ENCODE peak calls at places on chromosomes 6 and 20, in four cellular contexts. V is NCI-H446 treated with DMSO at 0.1 percent for 48 hours, P is epithelial cell of prostate, Z is AG09309. M is an unnamed sample.

GRCh38 chr6:139370047-139370706 is 4.3 kb downstream of the CITED2 start:
- DNase-seq in V (peak), P (no peak), Z (peak), M (peak)

GRCh38 chr20:43789593-43789992 is 62.8 kb upstream of the GTSF1L start:
- DNase-seq in V (no peak), P (no peak), Z (no peak), M (no peak)

GRCh38 chr6:35955970-35956369 is 35.1 kb upstream of the SRPK1 start:
- DNase-seq in V (no peak), P (no peak), Z (no peak), M (no peak)

GRCh38 chr6:122388945-122389344 is 10.5 kb upstream of the HSF2 start:
- DNase-seq in V (no peak), P (no peak), Z (no peak), M (no peak)

GRCh38 chr6:5453531-5453930 is 192.2 kb downstream of the FARS2 start:
- DNase-seq in V (peak), P (no peak), Z (no peak), M (no peak)

GRCh38 chr6:47414517-47415167 is 62.9 kb upstream of the CD2AP start:
- DNase-seq in V (no peak), P (no peak), Z (peak), M (peak)

GRCh38 chr6:89596484-89596883 is 42.1 kb downstream of the LYRM2 start:
- DNase-seq in V (no peak), P (no peak), Z (no peak), M (no peak)

GRCh38 chr6:131929227-131929626 is 21.9 kb downstream of the CCN2 start:
- DNase-seq in V (no peak), P (no peak), Z (no peak), M (no peak)

GRCh38 chr6:12165722-12166121 is 124.4 kb upstream of the EDN1 start:
- DNase-seq in V (no peak), P (no peak), Z (no peak), M (no peak)

M was measured in astrocyte of the spinal cord.